ENCODE peak calls at places on chromosome 2, in six cellular contexts. One of them, this sample, is unnamed.
A peak's percentile ranks its signal among the peaks of the same experiment; 100 is the strongest.

GRCh38 chr2:44130441-44130840 is 38.2 kb upstream of the PPM1B start:
- ATAC-seq in GM12878: no peak
- ATAC-seq in upper lobe of left lung: no peak
- ATAC-seq in A549: peak; percentile 59
- ATAC-seq in HepG2: no peak
- ATAC-seq in K562: no peak
- ATAC-seq in this sample: no peak

GRCh38 chr2:180370476-180371205 is 363.5 kb upstream of the CWC22 start:
- ATAC-seq in GM12878: no peak
- ATAC-seq in upper lobe of left lung: no peak
- ATAC-seq in A549: no peak
- ATAC-seq in HepG2: no peak
- ATAC-seq in K562: no peak
- ATAC-seq in this sample: no peak

GRCh38 chr2:195656131-195656858 is 731 bp upstream of the SLC39A10 start:
- ATAC-seq in GM12878: peak; percentile 33
- ATAC-seq in upper lobe of left lung: no peak
- ATAC-seq in A549: peak; percentile 71
- ATAC-seq in HepG2: no peak
- ATAC-seq in K562: no peak
- ATAC-seq in this sample: no peak

GRCh38 chr2:43075906-43076585 is 150.4 kb downstream of the ZFP36L2 start:
- ATAC-seq in GM12878: no peak
- ATAC-seq in upper lobe of left lung: no peak
- ATAC-seq in A549: peak; percentile 41
- ATAC-seq in HepG2: no peak
- ATAC-seq in K562: no peak
- ATAC-seq in this sample: no peak

GRCh38 chr2:133334923-133335322 is 233.3 kb downstream of the NCKAP5 start:
- ATAC-seq in GM12878: no peak
- ATAC-seq in upper lobe of left lung: no peak
- ATAC-seq in A549: no peak
- ATAC-seq in HepG2: no peak
- ATAC-seq in K562: no peak
- ATAC-seq in this sample: no peak

GRCh38 chr2:151408788-151409600 is 708 bp upstream of the RIF1 start:
- ATAC-seq in GM12878: no peak
- ATAC-seq in upper lobe of left lung: no peak
- ATAC-seq in A549: no peak
- ATAC-seq in HepG2: no peak
- ATAC-seq in K562: no peak
- ATAC-seq in this sample: no peak

GRCh38 chr2:238761802-238762373 is 86.0 kb upstream of the TWIST2 start:
- ATAC-seq in GM12878: no peak
- ATAC-seq in upper lobe of left lung: no peak
- ATAC-seq in A549: peak; percentile 59
- ATAC-seq in HepG2: peak; percentile 75
- ATAC-seq in K562: no peak
- ATAC-seq in this sample: no peak

GRCh38 chr2:157076526-157077161 is 180.9 kb upstream of the GALNT5 start:
- ATAC-seq in GM12878: peak; percentile 78
- ATAC-seq in upper lobe of left lung: no peak
- ATAC-seq in A549: no peak
- ATAC-seq in HepG2: no peak
- ATAC-seq in K562: no peak
- ATAC-seq in this sample: no peak

GRCh38 chr2:197309369-197310231 is 980 bp downstream of the ANKRD44 start:
- ATAC-seq in GM12878: peak; percentile 13
- ATAC-seq in upper lobe of left lung: peak; percentile 34
- ATAC-seq in A549: no peak
- ATAC-seq in HepG2: no peak
- ATAC-seq in K562: no peak
- ATAC-seq in this sample: peak; percentile 1

GRCh38 chr2:161913865-161914264 is 160.2 kb downstream of the DPP4 start:
- ATAC-seq in GM12878: no peak
- ATAC-seq in upper lobe of left lung: no peak
- ATAC-seq in A549: no peak
- ATAC-seq in HepG2: no peak
- ATAC-seq in K562: no peak
- ATAC-seq in this sample: no peak

GRCh38 chr2:240615409-240615808 is 9.9 kb upstream of the GPR35 start:
- ATAC-seq in GM12878: no peak
- ATAC-seq in upper lobe of left lung: no peak
- ATAC-seq in A549: no peak
- ATAC-seq in HepG2: no peak
- ATAC-seq in K562: no peak
- ATAC-seq in this sample: no peak

GRCh38 chr2:27306136-27306535 is 2.1 kb downstream of the UCN start:
- ATAC-seq in GM12878: no peak
- ATAC-seq in upper lobe of left lung: no peak
- ATAC-seq in A549: no peak
- ATAC-seq in HepG2: peak; percentile 3
- ATAC-seq in K562: no peak
- ATAC-seq in this sample: no peak

GRCh38 chr2:191195021-191195420 is 44.2 kb upstream of the STAT4 start:
- ATAC-seq in GM12878: no peak
- ATAC-seq in upper lobe of left lung: no peak
- ATAC-seq in A549: no peak
- ATAC-seq in HepG2: no peak
- ATAC-seq in K562: no peak
- ATAC-seq in this sample: no peak

GRCh38 chr2:79935771-79936657 is 368.5 kb downstream of the LRRTM1 start:
- ATAC-seq in GM12878: peak; percentile 94
- ATAC-seq in upper lobe of left lung: peak; percentile 82
- ATAC-seq in A549: peak; percentile 93
- ATAC-seq in HepG2: peak; percentile 98
- ATAC-seq in K562: peak; percentile 93
- ATAC-seq in this sample: no peak

GRCh38 chr2:220185766-220186165 is 558.3 kb downstream of the SLC4A3 start:
- ATAC-seq in GM12878: no peak
- ATAC-seq in upper lobe of left lung: no peak
- ATAC-seq in A549: no peak
- ATAC-seq in HepG2: no peak
- ATAC-seq in K562: no peak
- ATAC-seq in this sample: no peak

GRCh38 chr2:173254659-173255058 is 100.0 kb upstream of the CDCA7 start:
- ATAC-seq in GM12878: no peak
- ATAC-seq in upper lobe of left lung: no peak
- ATAC-seq in A549: no peak
- ATAC-seq in HepG2: no peak
- ATAC-seq in K562: no peak
- ATAC-seq in this sample: no peak

GRCh38 chr2:37874470-37874869 is 50.6 kb upstream of the RMDN2 start:
- ATAC-seq in GM12878: peak; percentile 72
- ATAC-seq in upper lobe of left lung: no peak
- ATAC-seq in A549: no peak
- ATAC-seq in HepG2: no peak
- ATAC-seq in K562: no peak
- ATAC-seq in this sample: no peak

GRCh38 chr2:218895326-218895725 is 14.7 kb downstream of the WNT10A start:
- ATAC-seq in GM12878: no peak
- ATAC-seq in upper lobe of left lung: no peak
- ATAC-seq in A549: no peak
- ATAC-seq in HepG2: no peak
- ATAC-seq in K562: no peak
- ATAC-seq in this sample: no peak

GRCh38 chr2:168773719-168774521 is 28.5 kb upstream of the NOSTRIN start:
- ATAC-seq in GM12878: peak; percentile 92
- ATAC-seq in upper lobe of left lung: peak; percentile 79
- ATAC-seq in A549: peak; percentile 77
- ATAC-seq in HepG2: peak; percentile 96
- ATAC-seq in K562: peak; percentile 95
- ATAC-seq in this sample: no peak

GRCh38 chr2:112547333-112547732 is 5.1 kb downstream of the POLR1B start:
- ATAC-seq in GM12878: no peak
- ATAC-seq in upper lobe of left lung: no peak
- ATAC-seq in A549: no peak
- ATAC-seq in HepG2: no peak
- ATAC-seq in K562: no peak
- ATAC-seq in this sample: no peak

GRCh38 chr2:18922276-18922675 is 332.9 kb upstream of the NT5C1B start:
- ATAC-seq in GM12878: no peak
- ATAC-seq in upper lobe of left lung: no peak
- ATAC-seq in A549: no peak
- ATAC-seq in HepG2: no peak
- ATAC-seq in K562: no peak
- ATAC-seq in this sample: no peak

GRCh38 chr2:203819434-203820133 is 48.0 kb upstream of the CTLA4 start:
- ATAC-seq in GM12878: no peak
- ATAC-seq in upper lobe of left lung: no peak
- ATAC-seq in A549: no peak
- ATAC-seq in HepG2: peak; percentile 89
- ATAC-seq in K562: no peak
- ATAC-seq in this sample: no peak

GRCh38 chr2:59734743-59735142 is 818.7 kb downstream of the BCL11A start:
- ATAC-seq in GM12878: no peak
- ATAC-seq in upper lobe of left lung: peak; percentile 30
- ATAC-seq in A549: no peak
- ATAC-seq in HepG2: no peak
- ATAC-seq in K562: no peak
- ATAC-seq in this sample: no peak

GRCh38 chr2:237403024-237403882 is 10.7 kb downstream of the COL6A3 start:
- ATAC-seq in GM12878: no peak
- ATAC-seq in upper lobe of left lung: no peak
- ATAC-seq in A549: no peak
- ATAC-seq in HepG2: no peak
- ATAC-seq in K562: no peak
- ATAC-seq in this sample: peak; percentile 87
- TF ChIP-seq EP300 in GM12878: no peak
- TF ChIP-seq EP300 in upper lobe of left lung: no peak
- TF ChIP-seq EP300 in A549: no peak
- TF ChIP-seq EP300 in HepG2: no peak
- TF ChIP-seq EP300 in K562: no peak
- TF ChIP-seq EP300 in this sample: no peak

GRCh38 chr2:160890667-160891352 is 269.4 kb upstream of the TANK start:
- ATAC-seq in GM12878: no peak
- ATAC-seq in upper lobe of left lung: no peak
- ATAC-seq in A549: no peak
- ATAC-seq in HepG2: no peak
- ATAC-seq in K562: no peak
- ATAC-seq in this sample: no peak
- H3K4me1 ChIP-seq in GM12878: no peaks in the 10 kb centered on the region
- H3K4me1 ChIP-seq in upper lobe of left lung: no peaks in the 10 kb centered on the region
- H3K4me1 ChIP-seq in A549: no peaks in the 10 kb centered on the region
- H3K4me1 ChIP-seq in HepG2: no peaks in the 10 kb centered on the region
- H3K4me1 ChIP-seq in K562: no peaks in the 10 kb centered on the region
- H3K4me1 ChIP-seq in this sample: no peaks in the 10 kb centered on the region

GRCh38 chr2:160912276-160912675 is 248.0 kb upstream of the TANK start:
- ATAC-seq in GM12878: no peak
- ATAC-seq in upper lobe of left lung: no peak
- ATAC-seq in A549: no peak
- ATAC-seq in HepG2: no peak
- ATAC-seq in K562: no peak
- ATAC-seq in this sample: no peak

GRCh38 chr2:160910681-160911080 is 249.5 kb upstream of the TANK start:
- ATAC-seq in GM12878: no peak
- ATAC-seq in upper lobe of left lung: no peak
- ATAC-seq in A549: no peak
- ATAC-seq in HepG2: no peak
- ATAC-seq in K562: no peak
- ATAC-seq in this sample: peak; percentile 60

GRCh38 chr2:160908157-160908556 is 252.1 kb upstream of the TANK start:
- ATAC-seq in GM12878: no peak
- ATAC-seq in upper lobe of left lung: no peak
- ATAC-seq in A549: no peak
- ATAC-seq in HepG2: no peak
- ATAC-seq in K562: no peak
- ATAC-seq in this sample: no peak

GRCh38 chr2:160911258-160911657 is 249.0 kb upstream of the TANK start:
- ATAC-seq in GM12878: no peak
- ATAC-seq in upper lobe of left lung: no peak
- ATAC-seq in A549: no peak
- ATAC-seq in HepG2: no peak
- ATAC-seq in K562: no peak
- ATAC-seq in this sample: no peak

GRCh38 chr2:160909781-160910242 is 250.4 kb upstream of the TANK start:
- ATAC-seq in GM12878: no peak
- ATAC-seq in upper lobe of left lung: no peak
- ATAC-seq in A549: no peak
- ATAC-seq in HepG2: no peak
- ATAC-seq in K562: no peak
- ATAC-seq in this sample: peak; percentile 9
- TF ChIP-seq EP300 in GM12878: no peak
- TF ChIP-seq EP300 in upper lobe of left lung: no peak
- TF ChIP-seq EP300 in A549: no peak
- TF ChIP-seq EP300 in HepG2: no peak
- TF ChIP-seq EP300 in K562: no peak
- TF ChIP-seq EP300 in this sample: no peak

DNA sequence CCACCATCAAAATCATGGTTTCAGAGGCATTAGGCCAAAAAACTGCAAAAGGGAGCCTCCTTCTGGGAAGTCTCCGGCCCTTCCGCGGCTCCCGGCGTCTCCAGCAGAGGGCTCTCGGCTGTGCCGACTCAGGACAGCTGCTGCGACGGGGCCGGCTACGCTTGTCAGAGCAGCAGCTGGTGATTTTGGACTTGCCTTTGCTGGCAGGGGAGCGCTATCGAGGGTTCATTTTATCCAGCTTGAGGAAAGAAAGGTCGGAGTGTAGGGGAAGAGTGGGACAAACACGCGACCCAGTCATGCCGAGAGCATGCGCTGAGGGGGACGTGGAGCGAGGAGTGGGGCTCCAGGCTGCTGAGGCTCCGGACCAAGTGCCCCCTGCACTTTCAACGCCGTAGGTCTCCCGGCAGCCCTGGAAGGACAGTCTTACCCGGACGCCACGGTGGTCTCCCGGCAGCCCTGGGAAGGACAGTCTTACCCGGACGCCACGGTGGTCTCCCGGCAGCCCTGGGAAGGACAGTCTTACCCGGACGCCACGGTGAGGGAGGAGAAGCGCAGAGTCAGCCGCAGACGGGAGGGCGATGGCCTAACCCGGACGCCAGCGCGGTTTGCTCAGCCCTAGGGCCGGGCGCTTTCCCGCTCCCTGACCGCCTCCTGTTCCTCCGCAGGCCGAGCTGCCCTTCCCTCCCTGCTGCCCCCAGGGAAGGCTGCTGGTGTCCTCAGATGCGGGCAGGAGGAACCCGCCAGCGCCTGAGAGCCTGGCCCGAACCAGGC is 21.7 kb downstream of the DDX18 start:
- ATAC-seq in GM12878: peak; percentile 82
- ATAC-seq in upper lobe of left lung: peak; percentile 93
- ATAC-seq in A549: peak; percentile 79
- ATAC-seq in HepG2: peak; percentile 92
- ATAC-seq in K562: peak; percentile 90
- ATAC-seq in this sample: peak; percentile 95
- H3K4me1 ChIP-seq in GM12878: no peaks in the 10 kb centered on the region
- H3K4me1 ChIP-seq in upper lobe of left lung: peaks cover 6% of the 10 kb centered on the region
- H3K4me1 ChIP-seq in A549: no peaks in the 10 kb centered on the region
- H3K4me1 ChIP-seq in HepG2: no peaks in the 10 kb centered on the region
- H3K4me1 ChIP-seq in K562: no peaks in the 10 kb centered on the region
- H3K4me1 ChIP-seq in this sample: peaks cover 18% of the 10 kb centered on the region

DNA sequence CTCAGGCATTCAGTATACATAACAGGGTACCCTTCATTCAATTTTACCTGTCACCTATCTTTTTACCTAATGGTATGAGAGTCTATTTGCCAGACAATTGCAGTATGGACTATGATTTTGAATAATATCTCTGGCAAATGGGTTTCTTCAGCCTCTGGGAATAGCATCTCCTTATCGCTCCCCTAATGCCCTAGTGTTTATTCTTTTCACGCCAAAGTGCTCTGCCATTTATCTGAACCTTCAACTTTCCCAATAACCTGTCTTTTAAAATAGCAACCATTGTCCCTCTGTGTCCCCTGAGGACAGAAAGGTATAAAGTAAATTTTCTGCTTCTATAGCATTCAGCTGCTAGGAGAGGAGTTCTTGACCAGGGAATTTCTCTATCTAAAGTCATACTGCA is 45.0 kb upstream of the FSHR start:
- ATAC-seq in GM12878: no peak
- ATAC-seq in upper lobe of left lung: no peak
- ATAC-seq in A549: no peak
- ATAC-seq in HepG2: no peak
- ATAC-seq in K562: no peak
- ATAC-seq in this sample: no peak
- TF ChIP-seq EP300 in GM12878: no peak
- TF ChIP-seq EP300 in upper lobe of left lung: no peak
- TF ChIP-seq EP300 in A549: no peak
- TF ChIP-seq EP300 in HepG2: no peak
- TF ChIP-seq EP300 in K562: no peak
- TF ChIP-seq EP300 in this sample: no peak

This sample was measured in gastroesophageal sphincter.